ENCODE peak calls at places on chromosomes 2 and 18, in five cellular contexts. L, Q, W, T and A are unnamed samples.

GRCh38 chr2:62177392-62178026 is 18.4 kb upstream of the B3GNT2 start:
- DNase-seq in W (no peak), T (no peak), L (no peak), Q (no peak), A (no peak)

GRCh38 chr2:96267159-96267971 is 1.3 kb downstream of the CIAO1 start:
- DNase-seq in T (no peak), Q (peak; percentile 55), L (no peak), W (no peak), A (no peak)

GRCh38 chr2:158781562-158781961 is 13.6 kb upstream of the DAPL1 start:
- DNase-seq in Q (peak; percentile 70), W (peak; percentile 84), L (no peak), T (no peak), A (no peak)

GRCh38 chr2:109545828-109546713 is 67.7 kb downstream of the SEPTIN10 start:
- DNase-seq in Q (peak; percentile 82), T (peak; percentile 83), L (peak; percentile 21), W (peak; percentile 64), A (peak; percentile 25)

GRCh38 chr2:69462780-69463179 is 25.5 kb upstream of the NFU1 start:
- DNase-seq in L (no peak), Q (no peak), W (no peak), T (no peak), A (no peak)

GRCh38 chr2:74146929-74147728 is 583 bp downstream of the BOLA3 start:
- DNase-seq in L (no peak), Q (peak; percentile 46), T (no peak), W (peak; percentile 53), A (no peak)

GRCh38 chr2:29165362-29166236 is 50.4 kb downstream of the CLIP4 start:
- DNase-seq in L (no peak), W (peak; percentile 90), T (no peak), Q (peak; percentile 92), A (no peak)

GRCh38 chr2:58377181-58377580 is 136.1 kb upstream of the FANCL start:
- DNase-seq in W (peak; percentile 20), T (no peak), L (no peak), Q (no peak), A (no peak)

GRCh38 chr2:8382485-8382884 is 299.4 kb upstream of the ID2 start:
- DNase-seq in T (no peak), Q (no peak), W (no peak), L (no peak), A (no peak)

GRCh38 chr2:111071480-111072143 is 49.1 kb upstream of the BCL2L11 start:
- DNase-seq in L (peak; percentile 43), T (no peak), Q (peak; percentile 88), W (peak; percentile 82), A (no peak)

GRCh38 chr18:79863161-79863945 is 65.6 kb downstream of the KCNG2 start:
- DNase-seq in T (peak; percentile 51), L (no peak), W (no peak), Q (no peak), A (no peak)

GRCh38 chr18:36757081-36757480 is 71.7 kb downstream of the TPGS2 start:
- DNase-seq in T (no peak), L (no peak), Q (peak; percentile 81), W (peak; percentile 66), A (no peak)

GRCh38 chr2:64989982-64990614 is 899 bp downstream of the SLC1A4 start:
- DNase-seq in L (no peak), T (peak; percentile 69), W (no peak), Q (no peak), A (no peak)

GRCh38 chr2:163348843-163349395 is 386.9 kb downstream of the FIGN start:
- DNase-seq in W (no peak), Q (peak; percentile 93), L (peak; percentile 69), T (no peak), A (no peak)

GRCh38 chr18:35042389-35043066 is 1.3 kb downstream of the MAPRE2 start:
- DNase-seq in L (no peak), T (no peak), Q (peak; percentile 44), W (peak; percentile 10), A (no peak)

GRCh38 chr2:118943286-118943685 is 1.3 kb downstream of the MARCO start:
- DNase-seq in L (no peak), Q (no peak), W (no peak), T (no peak), A (no peak)

GRCh38 chr2:232528746-232529445 is 2.9 kb downstream of the CHRND start:
- DNase-seq in L (no peak), W (no peak), T (no peak), Q (no peak), A (no peak)

GRCh38 chr2:234243871-234244565 is 193.5 kb downstream of the SPP2 start:
- DNase-seq in T (no peak), W (peak; percentile 14), Q (peak; percentile 78), L (no peak), A (no peak)

GRCh38 chr2:98155291-98155690 is 68.3 kb downstream of the VWA3B start:
- DNase-seq in W (no peak), T (no peak), L (no peak), Q (no peak), A (no peak)

GRCh38 chr18:3816601-3817363 is 366.8 kb downstream of the TGIF1 start:
- DNase-seq in W (peak; percentile 98), L (peak; percentile 29), T (no peak), Q (peak; percentile 96), A (no peak)

GRCh38 chr18:73153271-73153670 is 285.5 kb upstream of the NETO1 start:
- DNase-seq in Q (peak; percentile 34), T (no peak), L (no peak), W (peak; percentile 55), A (no peak)

GRCh38 chr2:236949089-236949935 is 136.4 kb upstream of the COPS8 start:
- DNase-seq in T (no peak), W (no peak), L (no peak), Q (no peak), A (no peak)

GRCh38 chr2:8927510-8928456 is 75.7 kb downstream of the MBOAT2 start:
- DNase-seq in L (no peak), W (no peak), Q (no peak), T (no peak), A (no peak)

GRCh38 chr2:179675435-179675834 is 186.0 kb downstream of the ZNF385B start:
- DNase-seq in Q (no peak), T (no peak), L (no peak), W (peak; percentile 20), A (no peak)

GRCh38 chr18:24924066-24924716 is 427.8 kb downstream of the ZNF521 start:
- DNase-seq in W (no peak), L (no peak), Q (no peak), T (no peak), A (no peak)

GRCh38 chr2:118151831-118152230 is 63.6 kb downstream of the INSIG2 start:
- DNase-seq in L (no peak), Q (no peak), W (no peak), T (no peak), A (no peak)

GRCh38 chr2:26519396-26519991 is 41.6 kb upstream of the OTOF start:
- DNase-seq in L (no peak), Q (no peak), W (no peak), T (no peak), A (no peak)

GRCh38 chr2:26521913-26522180 is 43.9 kb upstream of the OTOF start:
- DNase-seq in Q (no peak), W (no peak), L (no peak), T (no peak), A (no peak)

GRCh38 chr2:26520065-26520464 is 42.1 kb upstream of the OTOF start:
- DNase-seq in Q (no peak), T (no peak), L (no peak), W (no peak), A (no peak)

GRCh38 chr2:26522325-26523120 is 44.6 kb upstream of the OTOF start:
- DNase-seq in T (peak; percentile 43), L (no peak), Q (no peak), W (no peak), A (no peak)

DNA sequence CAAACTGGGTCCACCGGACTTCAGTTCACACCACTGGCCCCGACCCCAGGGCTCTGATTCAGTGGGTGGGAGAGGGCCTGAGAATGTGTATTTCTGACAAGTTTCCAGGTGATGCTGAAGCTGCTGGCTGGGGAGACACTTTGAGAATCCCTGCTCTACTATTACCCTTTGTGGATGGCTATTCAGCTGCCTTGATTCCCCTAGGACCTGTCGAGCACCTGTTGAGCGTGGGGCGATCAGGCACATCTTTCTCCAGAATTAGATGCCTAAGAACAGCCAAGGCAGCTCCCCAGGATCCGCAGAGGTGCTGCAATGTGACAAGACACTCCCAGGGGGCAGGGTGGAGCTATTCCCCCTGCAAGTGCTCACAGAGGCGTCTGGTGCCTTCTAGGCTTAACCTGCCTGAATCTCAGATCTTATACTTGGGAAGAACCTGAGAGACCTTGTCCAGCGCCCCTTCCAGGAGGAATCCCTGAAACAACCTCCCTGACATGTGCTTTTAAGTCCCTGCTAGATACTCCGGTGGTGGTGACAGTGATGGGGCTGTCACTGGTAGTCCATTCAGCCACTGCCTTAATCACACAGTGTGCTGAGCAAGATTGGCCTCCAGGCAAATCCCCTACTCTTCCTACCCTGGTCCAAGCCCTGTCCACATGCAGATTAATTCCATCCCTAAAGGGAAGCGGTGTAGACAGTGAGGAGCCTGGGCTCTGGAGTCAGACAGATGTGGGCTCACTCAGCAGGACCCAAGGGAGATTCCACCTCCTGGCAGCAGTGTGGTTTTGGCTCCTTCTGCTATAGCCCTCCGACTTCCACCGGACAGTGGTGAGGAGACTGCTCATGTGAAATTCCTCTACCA is 43.4 kb upstream of the OTOF start:
- DNase-seq in Q (peak; percentile 29), L (no peak), W (no peak), T (no peak), A (no peak)
- TF ChIP-seq CTCF in Q (peak; percentile 48), L (peak; percentile 41), W (peak; percentile 26), T (no peak), A (peak; percentile 49)

GRCh38 chr2:218291318-218291933 is 877 bp downstream of the TMBIM1 start:
- DNase-seq in W (no peak), Q (peak; percentile 43), T (no peak), L (no peak), A (no peak)

GRCh38 chr2:218293715-218294429 is 1.6 kb upstream of the TMBIM1 start:
- DNase-seq in L (no peak), T (no peak), W (no peak), Q (no peak), A (no peak)

GRCh38 chr2:218294430-218294999 is 2.2 kb upstream of the TMBIM1 start:
- DNase-seq in L (no peak), T (no peak), W (peak; percentile 79), Q (no peak), A (no peak)

GRCh38 chr2:218291934-218292699 is at the start of gene TMBIM1:
- DNase-seq in Q (peak; percentile 78), T (peak; percentile 91), W (no peak), L (no peak), A (no peak)

GRCh38 chr2:218292700-218293014 is 354 bp upstream of the TMBIM1 start:
- DNase-seq in W (no peak), Q (no peak), L (no peak), T (no peak), A (no peak)
- H3K4me3 ChIP-seq in W (peak overlapping the region; percentile 11), Q (peak overlapping the region; percentile 87), L (no peak overlapping the region), T (peak overlapping the region; percentile 96), A (peak overlapping the region; percentile 29)

GRCh38 chr2:219297766-219298456 is 11.3 kb downstream of the PTPRN start:
- DNase-seq in T (no peak), W (no peak), L (no peak), Q (peak; percentile 17), A (no peak)
- TF ChIP-seq CTCF in T (no peak), W (peak; percentile 11), L (no peak), Q (peak; percentile 45), A (peak; percentile 24)

DNA sequence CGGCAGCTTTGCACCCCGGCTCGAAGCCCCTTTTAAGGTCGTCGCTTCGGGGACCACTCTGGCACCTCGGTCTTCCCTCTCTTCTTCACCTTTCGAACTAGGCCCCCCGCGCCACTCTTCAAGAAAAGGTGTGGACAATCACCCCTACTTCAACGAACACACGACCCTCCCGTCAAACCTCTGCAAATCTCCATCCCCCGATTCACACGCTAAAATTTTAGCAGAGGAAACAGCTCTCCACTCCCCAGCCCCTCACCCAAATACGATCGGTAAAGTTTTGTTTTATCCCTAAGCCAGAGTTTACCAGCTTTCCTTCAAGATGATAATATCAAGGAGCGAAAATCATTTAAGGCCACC is 85.4 kb downstream of the RBMS1 start:
- DNase-seq in T (no peak), W (no peak), Q (no peak), L (no peak), A (no peak)
- H3K4me3 ChIP-seq in T (peak overlapping the region; percentile 99), W (peak overlapping the region; percentile 78), Q (peak overlapping the region; percentile 48), L (peak overlapping the region; percentile 22), A (no peak overlapping the region)